ENCODE peak calls at places on chromosome 18, in four cellular contexts. Z is HCT116, O is GM12878, B is K562. N is an unnamed sample.

GRCh38 chr18:3451989-3452749 is 2.2 kb downstream of the TGIF1 start:
- DNase-seq in Z (no peak), O (no peak), B (peak; percentile 80), N (no peak)

GRCh38 chr18:55266981-55267380 is 307.7 kb upstream of the CCDC68 start:
- DNase-seq in Z (no peak), O (no peak), B (no peak), N (no peak)

GRCh38 chr18:46338761-46339160 is 234.6 kb downstream of the HAUS1 start:
- DNase-seq in Z (no peak), O (no peak), B (no peak), N (no peak)

GRCh38 chr18:12518326-12518725 is 110.6 kb downstream of the PRELID3A start:
- DNase-seq in Z (no peak), O (no peak), B (no peak), N (no peak)

GRCh38 chr18:30889582-30890301 is 152.8 kb downstream of the DSC3 start:
- DNase-seq in Z (peak; percentile 23), O (no peak), B (peak; percentile 60), N (no peak)

GRCh38 chr18:903703-904102 is 968 bp upstream of the ADCYAP1 start:
- DNase-seq in Z (no peak), O (no peak), B (peak; percentile 76), N (peak; percentile 88)

GRCh38 chr18:8844721-8845148 is 139.4 kb downstream of the MTCL1 start:
- DNase-seq in Z (no peak), O (no peak), B (no peak), N (no peak)

GRCh38 chr18:57660961-57661360 is 39.3 kb upstream of the NARS1 start:
- DNase-seq in Z (no peak), O (no peak), B (peak; percentile 63), N (no peak)

GRCh38 chr18:36377626-36378025 is 80.1 kb downstream of the FHOD3 start:
- DNase-seq in Z (no peak), O (no peak), B (no peak), N (no peak)

GRCh38 chr18:32760391-32760790 is 12.4 kb downstream of the KLHL14 start:
- DNase-seq in Z (no peak), O (peak; percentile 8), B (no peak), N (no peak)

GRCh38 chr18:58135170-58135569 is 91.1 kb downstream of the NEDD4L start:
- DNase-seq in Z (no peak), O (peak; percentile 52), B (no peak), N (no peak)

GRCh38 chr18:36511791-36512352 is 214.4 kb downstream of the FHOD3 start:
- DNase-seq in Z (no peak), O (no peak), B (no peak), N (no peak)

GRCh38 chr18:74242451-74243096 is 49.2 kb downstream of the CYB5A start:
- DNase-seq in Z (no peak), O (no peak), B (peak; percentile 85), N (no peak)

GRCh38 chr18:42038936-42039335 is 83.9 kb downstream of the PIK3C3 start:
- DNase-seq in Z (no peak), O (no peak), B (no peak), N (no peak)

GRCh38 chr18:42045346-42045745 is 90.3 kb downstream of the PIK3C3 start:
- DNase-seq in Z (no peak), O (no peak), B (no peak), N (no peak)

GRCh38 chr18:42041793-42042192 is 86.8 kb downstream of the PIK3C3 start:
- DNase-seq in Z (no peak), O (no peak), B (no peak), N (no peak)

DNA sequence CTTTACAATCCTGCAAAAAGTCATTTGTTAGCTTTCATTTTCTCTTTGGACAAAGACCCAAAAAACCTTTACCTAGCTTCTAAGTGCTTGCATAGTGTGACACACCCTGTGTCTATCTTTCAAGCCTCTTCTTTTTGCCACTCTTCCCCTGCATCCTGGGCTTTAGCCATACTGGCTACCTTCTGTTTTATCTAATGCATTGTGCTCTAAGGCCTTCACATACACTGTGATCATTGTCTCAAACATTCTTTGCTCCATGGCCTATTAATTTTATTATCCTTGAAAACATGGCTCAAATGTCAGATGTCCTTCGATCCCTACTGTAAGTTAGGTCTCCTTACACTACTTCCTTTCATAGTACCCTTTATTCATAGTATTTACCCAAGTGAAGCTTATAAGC is 84.4 kb downstream of the PIK3C3 start:
- DNase-seq in Z (no peak), O (no peak), B (no peak), N (no peak)
- TF ChIP-seq EGR1 in Z (no peak), O (no peak), B (no peak), N (no peak)

DNA sequence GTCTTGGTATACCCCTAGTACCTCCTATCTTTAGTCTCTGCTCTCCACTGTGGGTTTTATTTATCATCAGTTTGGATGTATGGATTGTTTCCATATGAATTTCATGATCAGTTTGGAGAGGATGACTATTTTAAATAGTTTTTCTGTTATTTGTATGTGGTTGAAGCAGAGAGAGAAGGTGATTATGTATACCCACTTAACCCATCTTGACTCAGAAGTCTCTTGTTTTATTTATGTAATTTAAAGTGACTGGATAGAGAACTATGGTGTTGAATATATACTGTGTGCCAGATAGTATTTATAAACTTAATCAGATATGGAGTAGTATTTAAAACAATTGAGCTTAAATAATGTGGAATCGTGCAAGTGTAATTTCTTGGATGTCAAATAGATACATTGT is 39.9 kb downstream of the SMAD4 start:
- DNase-seq in Z (no peak), O (no peak), B (no peak), N (no peak)
- TF ChIP-seq EGR1 in Z (no peak), O (no peak), B (no peak), N (no peak)

GRCh38 chr18:39835303-39836030 is 2119.6 kb upstream of the PIK3C3 start:
- DNase-seq in Z (no peak), O (no peak), B (no peak), N (no peak)
- TF ChIP-seq EGR1 in Z (no peak), O (no peak), B (no peak), N (no peak)

DNA sequence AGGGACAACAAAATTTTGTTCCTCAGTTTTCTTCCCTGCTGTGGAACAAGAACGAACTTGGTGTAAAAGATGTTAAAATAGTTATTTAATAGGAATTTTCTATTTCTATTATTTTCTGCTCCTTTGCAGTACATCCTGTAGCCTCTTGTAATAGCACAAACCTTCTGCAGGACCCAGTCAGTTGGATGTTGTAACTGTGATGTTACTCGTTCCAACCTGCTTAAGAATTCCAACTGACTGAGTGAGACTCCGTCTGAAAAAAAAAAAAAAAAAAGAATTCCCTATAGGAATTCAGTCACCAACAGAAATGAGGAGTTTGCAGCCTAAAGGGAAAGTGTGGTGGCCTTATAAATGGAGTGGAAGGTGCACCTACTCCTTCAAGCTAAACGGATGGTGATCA is 46.4 kb upstream of the CDH20 start:
- DNase-seq in Z (no peak), O (no peak), B (no peak), N (no peak)
- TF ChIP-seq EGR1 in Z (no peak), O (no peak), B (no peak), N (no peak)

GRCh38 chr18:26051845-26052244 is 38.6 kb downstream of the SS18 start:
- DNase-seq in Z (no peak), O (no peak), B (no peak), N (no peak)
- TF ChIP-seq EGR1 in Z (no peak), O (no peak), B (no peak), N (no peak)

GRCh38 chr18:62957885-62958472 is 242.6 kb downstream of the PHLPP1 start:
- DNase-seq in Z (peak; percentile 40), O (no peak), B (peak; percentile 55), N (peak; percentile 87)
- TF ChIP-seq EGR1 in Z (no peak), O (no peak), B (no peak), N (no peak)